ENCODE peak calls at places on chromosomes 5 and 9, in four cellular contexts. W is amniotic epithelial cell, F is colonic mucosa, C is GDM1. G is an unnamed sample.

GRCh38 chr9:841371-842209 is at the start of gene DMRT1:
- DNase-seq in F (no peak), W (no peak), C (no peak), G (no peak)

GRCh38 chr5:39005566-39006232 is 68.5 kb downstream of the RICTOR start:
- DNase-seq in F (no peak), W (peak; percentile 54), C (peak; percentile 8), G (no peak)

GRCh38 chr9:84153885-84154284 is 173.3 kb downstream of the RMI1 start:
- DNase-seq in C (no peak), W (peak; percentile 74), F (no peak), G (peak; percentile 37)

GRCh38 chr9:95379630-95380029 is 62.1 kb upstream of the FANCC start:
- DNase-seq in W (no peak), C (no peak), F (no peak), G (no peak)

GRCh38 chr9:77661696-77662095 is 13.6 kb upstream of the GNA14 start:
- DNase-seq in F (no peak), W (no peak), C (no peak), G (no peak)

GRCh38 chr9:87372401-87372851 is 125.2 kb upstream of the DAPK1 start:
- DNase-seq in F (no peak), C (no peak), W (peak; percentile 54), G (peak; percentile 97)

GRCh38 chr9:83473488-83473971 is 64.7 kb downstream of the FRMD3 start:
- DNase-seq in W (peak; percentile 61), F (peak; percentile 44), C (no peak), G (peak; percentile 55)

GRCh38 chr9:113707953-113708695 is 168.0 kb upstream of the ZNF618 start:
- DNase-seq in C (no peak), W (no peak), F (peak; percentile 6), G (no peak)

GRCh38 chr5:93018461-93018860 is 562.6 kb downstream of the NR2F1-AS1 start:
- DNase-seq in W (peak; percentile 19), F (no peak), C (no peak), G (no peak)

GRCh38 chr9:113580041-113580953 is 116.8 kb downstream of the RGS3 start:
- DNase-seq in F (peak; percentile 87), W (no peak), C (peak; percentile 44), G (peak; percentile 22)

GRCh38 chr5:154779105-154779504 is 23.9 kb downstream of the LARP1 start:
- DNase-seq in F (no peak), W (peak; percentile 89), C (no peak), G (peak; percentile 80)

GRCh38 chr9:76269789-76270188 is 124.4 kb downstream of the RFK start:
- DNase-seq in C (no peak), W (peak; percentile 64), F (no peak), G (peak; percentile 43)

GRCh38 chr9:69181908-69182353 is 7.9 kb downstream of the TJP2 start:
- DNase-seq in C (peak; percentile 30), W (peak; percentile 59), F (no peak), G (no peak)

GRCh38 chr9:126147620-126148522 is 178.8 kb upstream of the MVB12B start:
- DNase-seq in W (no peak), C (no peak), F (peak; percentile 9), G (no peak)

GRCh38 chr5:108101105-108101504 is 280.8 kb downstream of the FBXL17 start:
- DNase-seq in W (no peak), F (no peak), C (no peak), G (no peak)

GRCh38 chr5:149389552-149390495 is 10.7 kb upstream of the IL17B start:
- DNase-seq in F (no peak), C (no peak), W (no peak), G (no peak)

GRCh38 chr5:112594060-112594850 is 143.4 kb upstream of the APC start:
- DNase-seq in W (peak; percentile 7), F (no peak), C (no peak), G (no peak)

GRCh38 chr9:114657705-114658104 is at the start of gene TEX53:
- DNase-seq in C (no peak), W (no peak), F (no peak), G (no peak)

GRCh38 chr9:74218374-74219063 is 278.6 kb upstream of the RORB start:
- DNase-seq in C (no peak), F (no peak), W (no peak), G (no peak)

GRCh38 chr9:95749493-95749892 is 126.0 kb upstream of the ERCC6L2 start:
- DNase-seq in C (no peak), W (no peak), F (no peak), G (no peak)

GRCh38 chr5:178236685-178237084 is 4.1 kb upstream of the PHYKPL start:
- DNase-seq in F (peak; percentile 63), W (no peak), C (no peak), G (no peak)

GRCh38 chr5:151664694-151665583 is 21.8 kb downstream of the SPARC start:
- DNase-seq in C (no peak), W (peak; percentile 76), F (peak; percentile 34), G (no peak)

GRCh38 chr9:26530841-26531240 is 361.8 kb downstream of the CAAP1 start:
- DNase-seq in C (no peak), F (no peak), W (no peak), G (no peak)

GRCh38 chr9:135665795-135666189 is 2.7 kb downstream of the LCN9 start:
- DNase-seq in C (no peak), F (no peak), W (no peak), G (no peak)

GRCh38 chr9:127116088-127116726 is 6.2 kb downstream of the ANGPTL2 start:
- DNase-seq in C (no peak), W (no peak), F (no peak), G (no peak)

GRCh38 chr5:137141779-137142178 is 357.3 kb downstream of the SPOCK1 start:
- DNase-seq in C (no peak), W (peak; percentile 38), F (no peak), G (no peak)

GRCh38 chr5:137734962-137735530 is 843 bp downstream of the KLHL3 start:
- DNase-seq in W (peak; percentile 47), F (peak; percentile 55), C (no peak), G (no peak)

GRCh38 chr5:145854651-145855258 is 18.1 kb downstream of the GRXCR2 start:
- DNase-seq in F (peak; percentile 85), C (peak; percentile 91), W (peak; percentile 85), G (peak; percentile 81)

GRCh38 chr9:70639853-70640814 is 225.7 kb upstream of the KLF9 start:
- DNase-seq in W (peak; percentile 59), F (no peak), C (no peak), G (peak; percentile 10)

GRCh38 chr5:17149786-17150185 is 67.6 kb upstream of the BASP1 start:
- DNase-seq in C (no peak), F (no peak), W (no peak), G (no peak)

GRCh38 chr5:82586597-82586996 is 308.4 kb upstream of the RPS23 start:
- DNase-seq in W (no peak), F (peak; percentile 42), C (no peak), G (no peak)

GRCh38 chr9:6759114-6759977 is 1.6 kb downstream of the KDM4C start:
- DNase-seq in F (peak; percentile 37), W (peak; percentile 89), C (no peak), G (peak; percentile 60)

GRCh38 chr9:21688108-21689102 is 114.0 kb upstream of the MTAP start:
- DNase-seq in F (no peak), W (peak; percentile 86), C (no peak), G (peak; percentile 36)

GRCh38 chr9:127232833-127233549 is 31.6 kb upstream of the GARNL3 start:
- DNase-seq in C (no peak), F (no peak), W (no peak), G (no peak)

GRCh38 chr9:90847971-90848370 is 46.4 kb downstream of the SYK start:
- DNase-seq in C (no peak), F (no peak), W (no peak), G (no peak)

GRCh38 chr9:114898741-114899140 is 31.6 kb downstream of the TNFSF8 start:
- DNase-seq in C (peak; percentile 81), F (peak; percentile 38), W (no peak), G (no peak)

G was measured in NCI-H226.